ENCODE peak calls at places on chromosomes 2 and 18, in eight cellular contexts. Y is lower lobe of right lung, Z is uterus, R is C1 segment of cervical spinal cord, S is fibroblast of pulmonary artery, G is NCI-H2081, H is H54, X is left cardiac atrium. K is an unnamed sample.

GRCh38 chr2:109558076-109558882 is 55.5 kb downstream of the SEPTIN10 start:
- DNase-seq in S (peak), G (no peak), R (no peak), H (peak), Z (peak), X (no peak), Y (no peak), K (peak)

GRCh38 chr18:9684901-9685738 is 23.0 kb upstream of the RAB31 start:
- DNase-seq in G (no peak), Y (no peak), H (no peak), S (peak), Z (no peak), X (peak), R (no peak), K (no peak)

GRCh38 chr18:21897811-21898210 is 157.2 kb downstream of the MIB1 start:
- DNase-seq in R (no peak), G (peak), Z (peak), S (peak), H (peak), Y (no peak), X (peak), K (peak)

GRCh38 chr2:127545189-127545588 is 9.7 kb downstream of the MYO7B start:
- DNase-seq in G (no peak), Z (no peak), R (no peak), Y (no peak), S (no peak), H (no peak), X (no peak), K (no peak)

GRCh38 chr2:122748552-122749011 is 993.1 kb downstream of the TSN start:
- DNase-seq in S (peak), R (no peak), H (no peak), X (no peak), G (no peak), Z (no peak), Y (no peak), K (peak)

GRCh38 chr2:172846551-172846950 is 110.9 kb downstream of the RAPGEF4 start:
- DNase-seq in R (no peak), Z (no peak), X (no peak), S (no peak), G (no peak), H (no peak), Y (no peak), K (no peak)

GRCh38 chr2:70188460-70188859 is 2.4 kb downstream of the C2orf42 start:
- DNase-seq in Z (no peak), H (no peak), R (no peak), S (peak), Y (no peak), G (no peak), X (no peak), K (no peak)

GRCh38 chr2:230849633-230850357 is 14.9 kb upstream of the ITM2C start:
- DNase-seq in S (peak), R (no peak), G (no peak), Z (no peak), Y (peak), H (peak), X (no peak), K (peak)

GRCh38 chr2:100294162-100294497 is 28.2 kb downstream of the LONRF2 start:
- DNase-seq in H (no peak), R (no peak), Y (no peak), G (no peak), X (no peak), Z (no peak), S (no peak), K (no peak)

GRCh38 chr2:132977812-132978529 is 308.0 kb upstream of the LYPD1 start:
- DNase-seq in X (no peak), Y (no peak), R (no peak), H (no peak), S (peak), Z (no peak), G (no peak), K (peak)

GRCh38 chr2:128642316-128642715 is 323.6 kb upstream of the HS6ST1 start:
- DNase-seq in G (no peak), H (no peak), Z (no peak), X (no peak), S (no peak), R (no peak), Y (no peak), K (no peak)

GRCh38 chr2:120881981-120882788 is 146.5 kb downstream of the GLI2 start:
- DNase-seq in X (peak), H (no peak), Z (no peak), G (no peak), R (no peak), Y (peak), S (no peak), K (no peak)

GRCh38 chr2:98514879-98515570 is 70.4 kb downstream of the INPP4A start:
- DNase-seq in S (peak), Y (no peak), H (peak), X (no peak), G (no peak), Z (no peak), R (no peak), K (peak)

GRCh38 chr2:218261424-218262273 is 834 bp downstream of the GPBAR1 start:
- DNase-seq in H (no peak), Y (no peak), G (no peak), Z (no peak), X (no peak), R (no peak), S (no peak), K (no peak)

GRCh38 chr2:156151351-156151750 is 181.2 kb downstream of the NR4A2 start:
- DNase-seq in S (no peak), G (no peak), X (no peak), R (no peak), Z (no peak), H (no peak), Y (no peak), K (no peak)

GRCh38 chr2:219252900-219253752 is at the start of gene TUBA4B:
- DNase-seq in Y (peak), X (no peak), R (no peak), S (peak), H (no peak), G (peak), Z (no peak), K (no peak)

GRCh38 chr18:9348079-9348671 is 13.6 kb downstream of the TWSG1 start:
- DNase-seq in G (no peak), H (no peak), Y (no peak), X (no peak), S (peak), Z (no peak), R (no peak), K (no peak)

GRCh38 chr2:26772064-26773001 is 8.2 kb downstream of the SLC35F6 start:
- DNase-seq in R (peak), G (peak), Z (peak), H (no peak), Y (peak), S (peak), X (peak), K (no peak)

GRCh38 chr2:6748399-6748798 is 117.3 kb downstream of the CMPK2 start:
- DNase-seq in R (no peak), Y (no peak), S (no peak), H (no peak), Z (no peak), G (no peak), X (no peak), K (no peak)

GRCh38 chr18:33282142-33282541 is 158.4 kb downstream of the CCDC178 start:
- DNase-seq in Z (no peak), Y (no peak), X (no peak), H (no peak), G (no peak), R (no peak), S (no peak), K (no peak)

GRCh38 chr2:29323961-29324360 is 208.7 kb downstream of the CLIP4 start:
- DNase-seq in S (peak), Z (no peak), H (no peak), R (no peak), G (no peak), Y (no peak), X (no peak), K (no peak)

GRCh38 chr18:72543362-72544055 is 633 bp downstream of the CBLN2 start:
- DNase-seq in H (no peak), Z (no peak), X (no peak), R (no peak), S (no peak), Y (no peak), G (peak), K (no peak)

GRCh38 chr2:165639504-165639903 is 154.5 kb downstream of the GALNT3 start:
- DNase-seq in R (no peak), H (no peak), G (no peak), Z (no peak), Y (no peak), X (no peak), S (no peak), K (no peak)

GRCh38 chr2:217621391-217621801 is 381.4 kb downstream of the TNS1 start:
- DNase-seq in Y (no peak), Z (peak), H (no peak), G (no peak), S (no peak), X (no peak), R (no peak), K (no peak)

GRCh38 chr2:240565267-240566202 is 2.7 kb upstream of the RNPEPL1 start:
- DNase-seq in Y (peak), X (peak), Z (peak), H (peak), S (peak), R (no peak), G (no peak), K (peak)

GRCh38 chr18:79664525-79665125 is 15.0 kb upstream of the CTDP1 start:
- DNase-seq in S (peak), G (no peak), Y (no peak), X (no peak), R (no peak), Z (no peak), H (no peak), K (no peak)

GRCh38 chr2:102245266-102246151 is 58.7 kb downstream of the IL1RL2 start:
- DNase-seq in X (no peak), H (no peak), R (no peak), Y (no peak), S (no peak), G (no peak), Z (no peak), K (no peak)

GRCh38 chr2:190887089-190887488 is 6.5 kb downstream of the GLS start:
- DNase-seq in R (no peak), H (no peak), S (no peak), Y (no peak), X (no peak), Z (no peak), G (no peak), K (no peak)

GRCh38 chr2:54570925-54571694 is 115.0 kb downstream of the SPTBN1 start:
- DNase-seq in X (peak), S (peak), R (no peak), G (peak), Z (peak), H (peak), Y (peak), K (peak)

GRCh38 chr18:49813071-49813320 is 337 bp downstream of the ACAA2 start:
- DNase-seq in G (no peak), S (peak), Z (peak), X (peak), R (peak), H (no peak), Y (peak), K (no peak)

GRCh38 chr18:73563345-73563744 is 584.3 kb downstream of the FBXO15 start:
- DNase-seq in R (no peak), Z (no peak), S (peak), H (no peak), X (no peak), G (no peak), Y (no peak), K (no peak)

GRCh38 chr2:70010222-70011111 is 49.0 kb upstream of the ASPRV1 start:
- DNase-seq in Y (peak), Z (no peak), R (no peak), H (no peak), S (no peak), X (peak), G (no peak), K (no peak)

GRCh38 chr18:62189208-62189607 is 2.2 kb downstream of the RELCH start:
- DNase-seq in G (no peak), Y (no peak), H (no peak), S (no peak), Z (no peak), R (no peak), X (no peak), K (no peak)

GRCh38 chr2:227785293-227785692 is 28.3 kb upstream of the CCL20 start:
- DNase-seq in S (no peak), Z (no peak), Y (no peak), R (no peak), X (no peak), H (no peak), G (no peak), K (no peak)

GRCh38 chr2:121699421-121700328 is 37.0 kb downstream of the NIFK start:
- DNase-seq in G (no peak), Z (no peak), S (peak), X (no peak), Y (peak), H (peak), R (no peak), K (no peak)

GRCh38 chr2:43070676-43071491 is 155.5 kb downstream of the ZFP36L2 start:
- DNase-seq in G (no peak), Y (no peak), X (peak), H (no peak), R (no peak), S (no peak), Z (peak), K (no peak)

GRCh38 chr2:165793161-165793778 is 777 bp downstream of the GALNT3 start:
- DNase-seq in S (no peak), G (no peak), Y (peak), Z (no peak), R (no peak), X (peak), H (no peak), K (no peak)

GRCh38 chr2:95260028-95261023 is 13.9 kb upstream of the PROM2 start:
- DNase-seq in G (no peak), Z (no peak), R (no peak), Y (peak), X (no peak), S (no peak), H (no peak), K (no peak)